ENCODE peak calls at places on chromosomes 6 and 20, in six cellular contexts. K is naive thymus-derived CD8-positive, alpha-beta T cell; B is A172; Y is EL; M is GM20000; N is colonic mucosa. C is an unnamed sample.

GRCh38 chr6:144477396-144477795 is 192.3 kb downstream of the UTRN start:
- DNase-seq in K (no peak), B (no peak), Y (no peak), M (no peak), N (no peak), C (no peak)

GRCh38 chr20:34774431-34774830 is 51.0 kb downstream of the NCOA6 start:
- DNase-seq in K (no peak), B (no peak), Y (no peak), M (no peak), N (no peak), C (no peak)

GRCh38 chr6:16523550-16524379 is 237.5 kb downstream of the ATXN1 start:
- DNase-seq in K (no peak), B (peak), Y (peak), M (no peak), N (no peak), C (no peak)

GRCh38 chr6:41622210-41622990 is 15.9 kb upstream of the MDFI start:
- DNase-seq in K (no peak), B (no peak), Y (no peak), M (no peak), N (no peak), C (no peak)

GRCh38 chr6:26187981-26188635 is 100.9 kb downstream of the HFE start:
- DNase-seq in K (no peak), B (peak), Y (peak), M (no peak), N (peak), C (no peak)

GRCh38 chr6:168791916-168792315 is 350.9 kb downstream of the SMOC2 start:
- DNase-seq in K (no peak), B (no peak), Y (no peak), M (no peak), N (no peak), C (no peak)

GRCh38 chr6:3913958-3914337 is 64.8 kb downstream of the FAM50B start:
- DNase-seq in K (no peak), B (peak), Y (peak), M (no peak), N (no peak), C (no peak)

GRCh38 chr6:127641905-127642304 is 64.9 kb downstream of the C6orf58 start:
- DNase-seq in K (no peak), B (peak), Y (peak), M (peak), N (no peak), C (peak)